ENCODE peak calls at places on chromosomes 4 and X, in eight cellular contexts. E, V, I, N, Z, J, T and B are unnamed samples. For H3K9me3, the result is how much of the 10 kb centered on the place peaks cover.

GRCh38 chrX:134548257-134548732 is 88.3 kb downstream of the HPRT1 start:
- DNase-seq in E (no peak), V (no peak), I (no peak), N (no peak), Z (no peak), J (peak), T (peak), B (no peak)

GRCh38 chr4:22356996-22357596 is 158.8 kb downstream of the ADGRA3 start:
- DNase-seq in E (no peak), V (no peak), I (no peak), N (peak), Z (no peak), J (peak), T (peak), B (no peak)

GRCh38 chr4:5955201-5955821 is 62.4 kb upstream of the CRMP1 start:
- DNase-seq in E (no peak), V (no peak), I (no peak), N (no peak), Z (no peak), J (no peak), T (no peak), B (no peak)

GRCh38 chrX:37302569-37302968 is 46.6 kb upstream of the PRRG1 start:
- DNase-seq in E (no peak), V (no peak), I (peak), N (no peak), Z (no peak), J (peak), T (peak), B (no peak)

GRCh38 chr4:89665662-89666061 is 171.3 kb downstream of the SNCA start:
- DNase-seq in E (no peak), V (no peak), I (no peak), N (no peak), Z (no peak), J (no peak), T (no peak), B (no peak)

GRCh38 chr4:152460488-152460887 is 75.4 kb downstream of the FBXW7 start:
- DNase-seq in E (no peak), V (no peak), I (no peak), N (peak), Z (no peak), J (peak), T (peak), B (no peak)

GRCh38 chr4:186068581-186069402 is at the start of gene TLR3:
- DNase-seq in E (no peak), V (no peak), I (no peak), N (peak), Z (no peak), J (peak), T (peak), B (no peak)

GRCh38 chrX:133880032-133880443 is 105.4 kb downstream of the GPC3 start:
- DNase-seq in E (no peak), V (no peak), I (no peak), N (no peak), Z (no peak), J (no peak), T (no peak), B (no peak)

GRCh38 chr4:28277931-28278330 is 1417.3 kb downstream of the STIM2 start:
- DNase-seq in E (no peak), V (no peak), I (no peak), N (no peak), Z (no peak), J (no peak), T (no peak), B (no peak)

GRCh38 chr4:42513748-42514490 is 116.6 kb downstream of the SHISA3 start:
- DNase-seq in E (no peak), V (no peak), I (no peak), N (no peak), Z (no peak), J (no peak), T (no peak), B (no peak)

GRCh38 chrX:150856785-150857184 is 41.7 kb downstream of the CD99L2 start:
- DNase-seq in E (no peak), V (no peak), I (no peak), N (no peak), Z (no peak), J (no peak), T (no peak), B (no peak)

GRCh38 chrX:153771261-153771681 is 7.2 kb downstream of the PLXNB3 start:
- DNase-seq in E (peak), V (no peak), I (no peak), N (no peak), Z (no peak), J (no peak), T (no peak), B (no peak)

GRCh38 chrX:71871367-71871766 is 39.3 kb upstream of the NHSL2 start:
- DNase-seq in E (no peak), V (no peak), I (peak), N (peak), Z (no peak), J (peak), T (peak), B (no peak)

GRCh38 chr4:73777612-73778011 is 37.2 kb downstream of the CXCL8 start:
- DNase-seq in E (no peak), V (no peak), I (peak), N (peak), Z (no peak), J (peak), T (peak), B (no peak)

GRCh38 chr4:116531870-116532269 is 553.5 kb downstream of the TRAM1L1 start:
- DNase-seq in E (no peak), V (no peak), I (no peak), N (no peak), Z (no peak), J (no peak), T (peak), B (no peak)

GRCh38 chr4:123050014-123050413 is 127.6 kb upstream of the NUDT6 start:
- DNase-seq in E (no peak), V (no peak), I (no peak), N (no peak), Z (no peak), J (no peak), T (no peak), B (no peak)

GRCh38 chr4:173556398-173557131 is 26.5 kb upstream of the HAND2 start:
- DNase-seq in E (no peak), V (no peak), I (no peak), N (no peak), Z (no peak), J (peak), T (no peak), B (no peak)

GRCh38 chr4:41580007-41580406 is 42.0 kb downstream of the LIMCH1 start:
- DNase-seq in E (no peak), V (no peak), I (no peak), N (no peak), Z (no peak), J (no peak), T (no peak), B (no peak)

GRCh38 chr4:1511441-1512041 is 105.3 kb upstream of the NKX1-1 start:
- DNase-seq in E (peak), V (peak), I (no peak), N (no peak), Z (no peak), J (peak), T (peak), B (no peak)

GRCh38 chr4:155512812-155513211 is 136.0 kb upstream of the MAP9 start:
- DNase-seq in E (no peak), V (no peak), I (no peak), N (peak), Z (no peak), J (no peak), T (peak), B (no peak)

GRCh38 chr4:170325599-170325998 is 235.8 kb upstream of the AADAT start:
- DNase-seq in E (no peak), V (no peak), I (no peak), N (no peak), Z (no peak), J (no peak), T (no peak), B (no peak)

GRCh38 chr4:113725963-113726362 is 35.6 kb downstream of the CAMK2D start:
- DNase-seq in E (no peak), V (no peak), I (no peak), N (no peak), Z (no peak), J (no peak), T (no peak), B (no peak)

GRCh38 chr4:5220028-5220427 is 168.7 kb downstream of the STK32B start:
- DNase-seq in E (no peak), V (no peak), I (no peak), N (peak), Z (no peak), J (peak), T (peak), B (no peak)

GRCh38 chr4:121784401-121784800 is 16.7 kb upstream of the EXOSC9 start:
- DNase-seq in E (no peak), V (no peak), I (no peak), N (peak), Z (no peak), J (peak), T (no peak), B (no peak)

GRCh38 chrX:65900850-65901844 is 138.7 kb downstream of the VSIG4 start:
- DNase-seq in E (no peak), V (no peak), I (no peak), N (no peak), Z (no peak), J (no peak), T (no peak), B (no peak)

GRCh38 chrX:6685489-6685888 is 150.6 kb upstream of the VCX3A start:
- DNase-seq in E (no peak), V (no peak), I (no peak), N (no peak), Z (no peak), J (no peak), T (no peak), B (no peak)

GRCh38 chr4:48139688-48140087 is 5.6 kb upstream of the TXK start:
- DNase-seq in E (no peak), V (peak), I (peak), N (no peak), Z (peak), J (peak), T (peak), B (no peak)

GRCh38 chrX:31609130-31609529 is 537.3 kb upstream of the FTHL17 start:
- DNase-seq in E (no peak), V (no peak), I (no peak), N (peak), Z (no peak), J (peak), T (peak), B (no peak)

GRCh38 chr4:139241784-139242151 is 38.3 kb downstream of the MGARP start:
- DNase-seq in E (no peak), V (no peak), I (no peak), N (no peak), Z (no peak), J (no peak), T (no peak), B (no peak)

GRCh38 chrX:84760560-84760959 is 243.1 kb upstream of the APOOL start:
- DNase-seq in E (no peak), V (no peak), I (no peak), N (no peak), Z (no peak), J (no peak), T (no peak), B (no peak)

GRCh38 chr4:2069161-2069971 is 10.2 kb downstream of the NAT8L start:
- DNase-seq in E (peak), V (no peak), I (no peak), N (no peak), Z (no peak), J (no peak), T (no peak), B (no peak)

GRCh38 chr4:17688011-17688441 is 73.6 kb downstream of the MED28 start:
- DNase-seq in E (no peak), V (no peak), I (no peak), N (peak), Z (no peak), J (no peak), T (no peak), B (no peak)

GRCh38 chrX:74118503-74118902 is 185.5 kb upstream of the ZCCHC13 start:
- DNase-seq in E (no peak), V (no peak), I (no peak), N (no peak), Z (no peak), J (peak), T (no peak), B (no peak)

GRCh38 chrX:115362334-115363095 is 73.0 kb downstream of the LUZP4 start:
- DNase-seq in E (no peak), V (no peak), I (no peak), N (peak), Z (no peak), J (peak), T (peak), B (no peak)

DNA sequence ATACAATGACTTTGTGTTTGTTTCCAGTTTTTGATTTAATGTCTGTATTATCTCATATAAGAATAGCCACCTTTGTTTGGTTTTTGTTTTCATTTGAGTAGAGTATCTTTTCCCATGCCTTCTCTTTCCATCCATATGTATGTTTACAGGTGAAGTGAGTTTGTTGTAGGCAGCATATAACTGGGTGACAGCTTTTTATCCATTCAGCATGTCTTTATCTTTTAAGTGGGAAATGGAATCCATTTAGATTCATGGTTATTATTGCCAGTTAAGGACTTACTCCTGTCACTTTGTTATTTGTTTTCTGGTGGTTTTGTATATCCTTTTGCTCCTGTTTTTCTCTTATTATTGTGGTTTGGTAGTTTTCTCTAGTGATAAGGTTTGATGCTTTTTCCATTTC is 34.3 kb downstream of the SCLT1 start:
- DNase-seq in E (no peak), V (no peak), I (no peak), N (no peak), Z (no peak), J (no peak), T (no peak), B (no peak)
- H3K9me3 ChIP-seq in E (under half), V (half or more), I (under half), N (under half), Z (half or more), J (under half), T (under half), B (under half)

GRCh38 chrX:13149702-13150101 is 105.3 kb upstream of the FAM9C start:
- DNase-seq in E (no peak), V (no peak), I (no peak), N (no peak), Z (no peak), J (peak), T (no peak), B (no peak)
- H3K9me3 ChIP-seq in E (under half), V (under half), I (under half), N (under half), Z (under half), J (under half), T (under half), B (under half)

GRCh38 chr4:8783736-8784135 is 87.9 kb downstream of the HMX1 start:
- DNase-seq in E (peak), V (no peak), I (no peak), N (no peak), Z (no peak), J (no peak), T (no peak), B (no peak)

GRCh38 chr4:8788174-8788573 is 83.5 kb downstream of the HMX1 start:
- DNase-seq in E (peak), V (no peak), I (no peak), N (no peak), Z (no peak), J (no peak), T (no peak), B (no peak)

GRCh38 chr4:8782135-8782534 is 89.5 kb downstream of the HMX1 start:
- DNase-seq in E (peak), V (no peak), I (no peak), N (no peak), Z (no peak), J (no peak), T (no peak), B (no peak)

GRCh38 chr4:8786166-8786565 is 85.5 kb downstream of the HMX1 start:
- DNase-seq in E (peak), V (no peak), I (no peak), N (no peak), Z (no peak), J (no peak), T (no peak), B (no peak)

GRCh38 chr4:8785656-8786142 is 85.9 kb downstream of the HMX1 start:
- DNase-seq in E (peak), V (no peak), I (no peak), N (no peak), Z (no peak), J (no peak), T (no peak), B (no peak)
- H3K9me3 ChIP-seq in E (under half), V (under half), I (under half), N (under half), Z (under half), J (under half), T (under half), B (under half)

DNA sequence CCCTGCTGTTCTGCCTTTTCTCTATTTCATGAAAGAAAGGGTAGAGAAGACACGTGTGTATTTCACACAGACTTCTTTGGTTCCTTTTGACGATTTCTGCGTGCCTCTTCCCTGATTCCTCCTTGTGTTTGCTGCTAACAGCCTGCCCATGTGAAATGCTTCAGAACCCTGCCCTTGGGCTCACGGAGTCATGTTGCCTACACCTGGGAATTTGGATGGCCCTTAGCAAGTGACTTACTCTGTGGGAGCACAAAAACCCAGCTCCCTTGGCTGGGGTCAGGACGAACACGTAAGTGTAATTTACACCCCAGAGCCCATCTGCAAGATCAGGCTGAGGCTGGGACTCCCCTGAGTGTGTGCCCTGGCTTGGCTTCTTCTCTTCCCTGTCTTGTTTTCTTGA is 220.3 kb upstream of the BCOR start:
- DNase-seq in E (no peak), V (no peak), I (no peak), N (no peak), Z (no peak), J (no peak), T (no peak), B (no peak)
- H3K9me3 ChIP-seq in E (under half), V (under half), I (under half), N (under half), Z (under half), J (under half), T (under half), B (under half)

GRCh38 chrX:17164936-17165335 is 210.1 kb upstream of the NHS start:
- DNase-seq in E (no peak), V (no peak), I (no peak), N (peak), Z (no peak), J (no peak), T (no peak), B (no peak)
- H3K9me3 ChIP-seq in E (under half), V (under half), I (under half), N (under half), Z (under half), J (under half), T (under half), B (under half)

DNA sequence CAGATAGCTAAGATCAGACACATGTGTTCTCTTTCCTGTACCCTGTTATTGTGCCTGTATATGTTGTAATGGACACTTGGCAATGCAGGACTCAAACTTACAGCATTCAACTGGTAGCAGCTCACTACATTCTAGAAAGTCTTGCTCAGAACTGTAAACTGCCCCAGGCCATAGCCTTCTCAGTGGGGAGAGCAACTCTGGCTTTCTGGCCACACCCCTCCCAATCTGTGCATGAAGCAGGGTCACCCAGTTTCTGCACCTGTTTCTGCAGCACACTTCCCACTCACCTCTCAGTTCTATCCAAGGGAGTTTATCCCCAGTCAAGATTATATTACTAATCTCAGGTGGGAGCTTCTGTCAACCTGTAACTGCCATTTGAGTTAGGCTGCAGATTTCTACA is 38.9 kb upstream of the TBX22 start:
- DNase-seq in E (no peak), V (no peak), I (no peak), N (no peak), Z (no peak), J (no peak), T (no peak), B (no peak)
- H3K9me3 ChIP-seq in E (under half), V (under half), I (under half), N (under half), Z (under half), J (under half), T (under half), B (under half)

DNA sequence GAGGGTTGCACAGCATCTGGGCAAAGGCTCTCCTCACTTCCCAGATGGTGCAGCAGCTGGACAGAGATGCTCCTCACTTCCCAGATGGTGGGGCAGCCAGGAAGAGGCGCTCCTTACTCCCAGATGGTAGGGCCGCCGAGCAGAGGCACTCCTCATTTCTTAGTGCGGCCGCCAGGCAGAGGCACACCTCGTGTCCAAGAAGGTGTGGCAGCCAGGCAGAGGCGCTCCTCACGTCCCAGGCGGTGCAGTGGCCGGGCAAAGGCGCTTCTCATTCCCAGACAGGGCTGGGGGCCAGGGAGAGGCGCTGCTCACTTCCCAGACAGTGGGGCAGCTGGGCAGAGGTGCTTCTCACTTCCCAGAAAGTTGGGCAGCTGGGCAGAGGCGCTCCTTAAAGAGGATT is 48.8 kb downstream of the ZNF732 start:
- DNase-seq in E (peak), V (no peak), I (peak), N (no peak), Z (no peak), J (no peak), T (no peak), B (no peak)
- H3K9me3 ChIP-seq in E (under half), V (half or more), I (under half), N (under half), Z (under half), J (under half), T (under half), B (under half)

GRCh38 chr4:86721412-86721811 is 127.3 kb downstream of the PTPN13 start:
- DNase-seq in E (no peak), V (no peak), I (no peak), N (no peak), Z (no peak), J (no peak), T (no peak), B (no peak)
- H3K9me3 ChIP-seq in E (under half), V (under half), I (under half), N (under half), Z (under half), J (under half), T (under half), B (under half)

GRCh38 chr4:294732-295131 is 10.5 kb downstream of the ZNF732 start:
- DNase-seq in E (no peak), V (no peak), I (no peak), N (no peak), Z (no peak), J (no peak), T (no peak), B (no peak)

DNA sequence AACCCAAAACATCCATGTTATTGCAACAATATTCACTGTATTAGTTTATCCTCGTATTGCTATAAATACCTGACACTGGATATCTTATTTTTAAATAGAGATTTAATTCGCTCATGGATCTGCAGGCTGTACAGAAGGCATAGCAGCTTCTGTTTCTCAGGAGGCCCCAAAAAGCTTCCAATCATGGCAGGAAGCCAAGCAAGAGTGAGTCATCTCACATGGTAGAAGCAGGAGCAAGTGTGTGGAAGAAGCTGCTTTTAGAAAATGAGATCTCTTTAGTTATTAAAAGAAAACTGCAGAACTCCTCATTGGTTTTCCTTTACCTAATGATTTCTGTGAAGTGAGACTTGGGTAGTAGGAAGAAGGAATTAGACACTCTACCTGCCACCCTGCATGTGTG is 16.4 kb downstream of the ZNF732 start:
- DNase-seq in E (no peak), V (no peak), I (no peak), N (no peak), Z (no peak), J (no peak), T (peak), B (no peak)
- H3K9me3 ChIP-seq in E (under half), V (under half), I (under half), N (under half), Z (under half), J (under half), T (under half), B (under half)